ENCODE peak calls at places on chromosomes 12 and 14, in seven cellular contexts. K, L, U, B, M, D and P are unnamed samples.

GRCh38 chr12:3107071-3107583 is 29.9 kb downstream of the TSPAN9 start:
- DNase-seq in K (no peak), L (peak; percentile 63), M (peak; percentile 46), B (peak; percentile 48), D (no peak), U (no peak), P (no peak)

GRCh38 chr12:14238224-14238792 is 127.2 kb upstream of the ATF7IP start:
- DNase-seq in L (peak; percentile 55), K (no peak), U (no peak), M (no peak), D (no peak), B (peak; percentile 72), P (no peak)

GRCh38 chr12:100141666-100141997 is 1.0 kb downstream of the BLTP3B start:
- DNase-seq in L (peak; percentile 92), D (peak; percentile 32), M (no peak), K (no peak), B (peak; percentile 91), U (peak; percentile 88), P (no peak)

GRCh38 chr12:11650697-11651281 is 1.3 kb downstream of the ETV6 start:
- DNase-seq in M (peak; percentile 33), L (peak; percentile 37), K (peak; percentile 18), U (peak; percentile 60), B (peak; percentile 41), D (no peak), P (no peak)

GRCh38 chr14:67575684-67576083 is 24.4 kb downstream of the PIGH start:
- DNase-seq in U (no peak), L (no peak), M (no peak), B (no peak), D (no peak), K (no peak), P (no peak)

GRCh38 chr12:73106896-73107295 is 834.7 kb downstream of the TRHDE start:
- DNase-seq in M (no peak), B (no peak), U (no peak), L (no peak), D (no peak), K (no peak), P (no peak)

GRCh38 chr14:101501341-101501740 is 60.0 kb upstream of the DIO3 start:
- DNase-seq in K (no peak), U (no peak), D (no peak), B (no peak), L (no peak), M (no peak), P (no peak)

GRCh38 chr12:70277973-70278372 is 34.7 kb downstream of the CNOT2 start:
- DNase-seq in D (no peak), K (no peak), U (no peak), M (no peak), B (no peak), L (no peak), P (no peak)

GRCh38 chr12:3218150-3218845 is 141.1 kb downstream of the TSPAN9 start:
- DNase-seq in M (no peak), D (no peak), B (peak; percentile 79), K (no peak), L (peak; percentile 78), U (peak; percentile 47), P (no peak)

GRCh38 chr14:92584856-92585255 is 71.3 kb downstream of the RIN3 start:
- DNase-seq in D (no peak), B (peak; percentile 53), M (no peak), L (no peak), U (no peak), K (no peak), P (no peak)
- H3K9ac ChIP-seq in D (no peak overlapping the region), B (no peak overlapping the region), M (no peak overlapping the region), L (no peak overlapping the region), U (no peak overlapping the region), K (no peak overlapping the region), P (no peak overlapping the region)

GRCh38 chr12:130014485-130014807 is 110.6 kb upstream of the TMEM132D start:
- DNase-seq in M (peak; percentile 63), D (no peak), K (peak; percentile 14), B (no peak), L (no peak), U (no peak), P (no peak)

GRCh38 chr12:130016194-130016593 is 112.4 kb upstream of the TMEM132D start:
- DNase-seq in K (no peak), L (no peak), M (no peak), U (no peak), B (no peak), D (no peak), P (no peak)

GRCh38 chr12:130016986-130017385 is 113.2 kb upstream of the TMEM132D start:
- DNase-seq in D (no peak), L (no peak), U (no peak), M (no peak), K (no peak), B (no peak), P (no peak)

GRCh38 chr12:130011611-130012385 is 108.0 kb upstream of the TMEM132D start:
- DNase-seq in L (no peak), B (no peak), U (no peak), K (no peak), M (no peak), D (no peak), P (no peak)

GRCh38 chr12:130013771-130014484 is 110.1 kb upstream of the TMEM132D start:
- DNase-seq in K (peak; percentile 59), M (peak; percentile 84), B (peak; percentile 4), D (no peak), U (peak; percentile 11), L (no peak), P (no peak)
- H3K9ac ChIP-seq in K (no peak overlapping the region), M (no peak overlapping the region), B (no peak overlapping the region), D (no peak overlapping the region), U (no peak overlapping the region), L (no peak overlapping the region), P (no peak overlapping the region)

DNA sequence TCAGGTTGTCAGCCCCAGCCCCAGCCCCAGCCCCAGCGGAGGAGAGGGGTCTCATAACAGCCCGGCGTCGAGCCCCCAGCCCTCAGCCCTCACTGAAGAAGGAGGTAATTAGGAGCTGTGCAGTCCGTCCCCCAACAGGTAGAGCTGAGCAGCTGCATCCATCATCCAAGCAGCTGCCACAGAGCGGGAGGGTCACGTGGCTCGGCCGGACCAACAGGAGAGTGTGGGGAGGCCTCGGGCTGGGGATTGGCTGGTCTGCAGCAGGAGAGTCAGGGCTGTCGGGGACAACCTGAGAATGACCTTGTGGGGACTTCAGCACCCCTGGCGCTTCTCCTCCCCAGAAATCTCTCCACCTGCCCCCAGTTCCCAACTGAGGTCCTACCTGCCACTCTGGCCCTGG is 29.6 kb downstream of the SMUG1 start:
- DNase-seq in L (no peak), K (no peak), U (peak; percentile 17), B (no peak), D (peak; percentile 50), M (peak; percentile 80), P (no peak)
- H3K9ac ChIP-seq in L (no peak overlapping the region), K (no peak overlapping the region), U (no peak overlapping the region), B (no peak overlapping the region), D (no peak overlapping the region), M (no peak overlapping the region), P (no peak overlapping the region)

DNA sequence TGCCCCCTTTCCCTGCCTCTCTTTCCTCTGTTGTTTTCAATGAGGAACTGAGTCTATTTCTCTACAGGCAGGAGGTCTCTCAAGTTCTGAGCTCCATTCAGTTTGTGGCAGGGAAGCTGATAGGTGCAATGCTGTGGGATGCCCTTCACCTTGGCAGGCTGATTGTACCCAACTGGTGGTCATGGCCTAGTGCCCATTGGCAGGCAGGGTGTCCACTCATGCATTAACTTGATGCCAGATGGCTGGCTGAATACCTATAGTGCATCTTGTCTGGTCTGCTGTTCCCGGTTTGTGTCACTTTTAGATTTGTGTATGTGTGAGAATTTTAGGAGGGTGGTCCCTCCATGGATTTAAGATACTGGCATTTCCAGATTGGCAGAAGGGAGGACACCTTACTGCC is 20.0 kb upstream of the ITGA5 start:
- DNase-seq in K (no peak), D (no peak), M (no peak), U (no peak), L (no peak), B (no peak), P (no peak)
- H3K9ac ChIP-seq in K (no peak overlapping the region), D (no peak overlapping the region), M (no peak overlapping the region), U (no peak overlapping the region), L (no peak overlapping the region), B (no peak overlapping the region), P (no peak overlapping the region)

GRCh38 chr12:109561711-109562030 is 11.6 kb downstream of the MMAB start:
- DNase-seq in D (no peak), K (no peak), L (no peak), M (no peak), U (no peak), B (no peak), P (no peak)

GRCh38 chr12:109560867-109561710 is 12.2 kb downstream of the MMAB start:
- DNase-seq in M (no peak), U (no peak), D (no peak), B (no peak), K (no peak), L (no peak), P (no peak)

GRCh38 chr12:109562871-109563270 is 10.4 kb downstream of the MMAB start:
- DNase-seq in D (no peak), U (no peak), L (no peak), M (no peak), K (no peak), B (no peak), P (no peak)

GRCh38 chr12:109566424-109566823 is 6.9 kb downstream of the MMAB start:
- DNase-seq in B (no peak), M (no peak), L (no peak), D (no peak), K (no peak), U (no peak), P (no peak)

DNA sequence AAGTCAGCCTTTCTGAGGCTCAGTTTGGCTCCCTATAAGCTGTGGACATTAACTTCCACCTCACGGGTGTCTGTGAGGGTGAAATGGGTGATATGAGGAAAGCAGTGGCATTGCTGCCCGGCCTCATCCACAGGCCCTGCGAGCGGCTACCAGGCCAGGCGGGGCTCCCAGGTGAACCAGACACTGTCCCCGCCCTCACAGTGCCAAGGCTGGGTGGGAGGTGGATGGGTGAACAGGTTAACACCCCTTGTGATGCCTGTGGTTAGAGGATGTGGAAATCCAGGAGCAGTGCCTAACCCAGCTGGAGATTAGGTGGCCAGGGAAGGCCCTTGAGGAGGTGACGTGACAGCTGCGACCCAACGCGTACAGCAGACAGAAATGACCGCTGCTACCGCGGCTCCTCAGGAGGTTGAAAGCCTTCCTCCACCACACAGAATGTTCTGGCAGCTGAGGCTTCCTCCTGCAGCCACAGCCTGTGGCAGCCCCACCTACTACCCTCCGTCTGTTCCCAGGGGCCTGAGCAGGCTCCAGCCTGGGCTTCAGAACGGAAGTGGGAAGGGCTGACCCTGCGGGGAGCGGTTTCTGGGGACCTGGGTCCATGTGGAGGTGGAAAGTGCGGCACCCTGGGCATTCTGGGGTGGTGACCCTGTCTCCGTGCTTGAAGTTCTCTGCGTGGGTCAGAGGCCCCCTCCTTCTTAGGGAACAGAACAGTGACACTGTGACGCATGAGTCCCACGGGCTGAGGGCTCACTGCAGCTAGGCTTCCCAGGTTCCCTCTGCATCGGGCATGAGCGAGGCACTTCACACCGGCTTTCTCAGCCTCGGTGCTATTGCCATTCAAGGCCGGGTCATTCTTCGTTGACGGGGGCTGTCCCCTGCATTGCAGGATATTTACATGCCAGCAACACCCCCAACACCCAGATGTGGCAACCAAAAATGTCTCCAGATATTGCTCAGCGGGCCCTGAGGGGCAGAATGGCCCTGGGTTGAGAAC is 9.7 kb downstream of the MMAB start:
- DNase-seq in M (no peak), B (no peak), L (no peak), D (no peak), K (no peak), U (no peak), P (no peak)
- H3K9ac ChIP-seq in M (no peak overlapping the region), B (no peak overlapping the region), L (no peak overlapping the region), D (no peak overlapping the region), K (no peak overlapping the region), U (no peak overlapping the region), P (no peak overlapping the region)